ENCODE peak calls at places on chromosomes 6 and 20, in six cellular contexts. J is activated CD4-positive, CD25-positive, alpha-beta regulatory T cell treated with anti-CD3 and anti-CD28 coated beads, Interleukin-2, amount 50 U/mL, for 72 hours; V is activated T-helper 1 cell treated with Interleukin-2 at 50 U/mL for 16 hours; Z is fibroblast of the aortic adventitia; E is dermis blood vessel endothelial cell; G is stimulated activated naive B cell treated with anti-CD40 and anti-IgM and Interleukin-4, amounts not matched to agents 10 μg/mL and 1 μg/mL and 100 μg/mL, for 72 hours. Y is an unnamed sample.

GRCh38 chr6:34301408-34301807 is 52.6 kb upstream of the SMIM29 start:
- DNase-seq in J (no peak), V (no peak), Z (peak; percentile 100), E (peak; percentile 63), G (no peak), Y (no peak)

GRCh38 chr6:91288741-91289140 is 701.9 kb upstream of the MAP3K7 start:
- DNase-seq in J (no peak), V (no peak), Z (no peak), E (no peak), G (no peak), Y (no peak)

GRCh38 chr6:121886223-121886830 is 450.9 kb downstream of the GJA1 start:
- DNase-seq in J (no peak), V (no peak), Z (peak; percentile 80), E (no peak), G (no peak), Y (no peak)

GRCh38 chr6:158040051-158040803 is 58.6 kb downstream of the SYNJ2 start:
- DNase-seq in J (no peak), V (no peak), Z (peak; percentile 99), E (peak; percentile 98), G (no peak), Y (peak; percentile 75)

GRCh38 chr20:49803418-49803817 is 9.2 kb upstream of the SLC9A8 start:
- DNase-seq in J (no peak), V (no peak), Z (no peak), E (no peak), G (no peak), Y (no peak)

GRCh38 chr6:30006170-30007131 is 54.6 kb upstream of the POLR1H start:
- DNase-seq in J (no peak), V (no peak), Z (peak; percentile 5), E (peak; percentile 19), G (no peak), Y (peak; percentile 90)

GRCh38 chr20:10603971-10604864 is 69.6 kb downstream of the JAG1 start:
- DNase-seq in J (no peak), V (no peak), Z (peak; percentile 89), E (peak; percentile 79), G (no peak), Y (peak; percentile 91)

GRCh38 chr20:51995551-51995951 is 193.2 kb upstream of the SALL4 start:
- DNase-seq in J (no peak), V (no peak), Z (peak; percentile 12), E (peak; percentile 79), G (no peak), Y (no peak)

GRCh38 chr6:156777866-156778614 is 862 bp downstream of the ARID1B start:
- DNase-seq in J (peak; percentile 66), V (peak; percentile 53), Z (peak; percentile 39), E (peak; percentile 64), G (peak; percentile 43), Y (peak; percentile 94)

GRCh38 chr6:134437376-134437775 is 119.5 kb upstream of the SGK1 start:
- DNase-seq in J (peak; percentile 33), V (no peak), Z (peak; percentile 34), E (peak; percentile 53), G (peak; percentile 37), Y (no peak)